ENCODE peak calls at places on chromosome 1, in six cellular contexts. One of them, this sample, is unnamed.

GRCh38 chr1:206898089-206898908 is 1.1 kb downstream of the IL24 start:
- DNase-seq in WTC11: no peak
- DNase-seq in K562: no peak
- DNase-seq in GM12878: no peak
- DNase-seq in HepG2: no peak
- DNase-seq in H1: no peak
- DNase-seq in this sample: no peak

GRCh38 chr1:220189750-220190347 is 82.4 kb downstream of the RAB3GAP2 start:
- DNase-seq in WTC11: no peak
- DNase-seq in K562: peak
- DNase-seq in GM12878: no peak
- DNase-seq in HepG2: peak
- DNase-seq in H1: no peak
- DNase-seq in this sample: no peak

GRCh38 chr1:3438661-3439180 is 15.7 kb upstream of the ARHGEF16 start:
- DNase-seq in WTC11: no peak
- DNase-seq in K562: no peak
- DNase-seq in GM12878: no peak
- DNase-seq in HepG2: no peak
- DNase-seq in H1: no peak
- DNase-seq in this sample: no peak

GRCh38 chr1:85109475-85109874 is 61.2 kb upstream of the MCOLN3 start:
- DNase-seq in WTC11: peak
- DNase-seq in K562: peak
- DNase-seq in GM12878: no peak
- DNase-seq in HepG2: peak
- DNase-seq in H1: peak
- DNase-seq in this sample: peak

GRCh38 chr1:11841245-11842153 is 6.1 kb downstream of the NPPA start:
- DNase-seq in WTC11: no peak
- DNase-seq in K562: peak
- DNase-seq in GM12878: no peak
- DNase-seq in HepG2: no peak
- DNase-seq in H1: no peak
- DNase-seq in this sample: no peak

GRCh38 chr1:21828506-21829210 is 16.6 kb downstream of the LDLRAD2 start:
- DNase-seq in WTC11: no peak
- DNase-seq in K562: no peak
- DNase-seq in GM12878: no peak
- DNase-seq in HepG2: no peak
- DNase-seq in H1: no peak
- DNase-seq in this sample: no peak

GRCh38 chr1:207279683-207280082 is 41.8 kb upstream of the CD55 start:
- DNase-seq in WTC11: no peak
- DNase-seq in K562: no peak
- DNase-seq in GM12878: no peak
- DNase-seq in HepG2: no peak
- DNase-seq in H1: no peak
- DNase-seq in this sample: no peak

GRCh38 chr1:37609002-37609401 is 13.3 kb upstream of the GNL2 start:
- DNase-seq in WTC11: no peak
- DNase-seq in K562: no peak
- DNase-seq in GM12878: no peak
- DNase-seq in HepG2: no peak
- DNase-seq in H1: no peak
- DNase-seq in this sample: no peak

GRCh38 chr1:231778009-231778719 is 151.6 kb downstream of the DISC1 start:
- DNase-seq in WTC11: no peak
- DNase-seq in K562: no peak
- DNase-seq in GM12878: no peak
- DNase-seq in HepG2: no peak
- DNase-seq in H1: no peak
- DNase-seq in this sample: no peak

GRCh38 chr1:234782057-234782800 is 172.3 kb upstream of the IRF2BP2 start:
- DNase-seq in WTC11: no peak
- DNase-seq in K562: no peak
- DNase-seq in GM12878: no peak
- DNase-seq in HepG2: no peak
- DNase-seq in H1: no peak
- DNase-seq in this sample: no peak

GRCh38 chr1:236904874-236905741 is 99.1 kb downstream of the MT1HL1 start:
- DNase-seq in WTC11: no peak
- DNase-seq in K562: peak
- DNase-seq in GM12878: no peak
- DNase-seq in HepG2: peak
- DNase-seq in H1: no peak
- DNase-seq in this sample: no peak

GRCh38 chr1:172973424-172973823 is 77.3 kb downstream of the TNFSF18 start:
- DNase-seq in WTC11: no peak
- DNase-seq in K562: no peak
- DNase-seq in GM12878: no peak
- DNase-seq in HepG2: no peak
- DNase-seq in H1: no peak
- DNase-seq in this sample: no peak

GRCh38 chr1:117061986-117062415 is 1.9 kb downstream of the TTF2 start:
- DNase-seq in WTC11: no peak
- DNase-seq in K562: no peak
- DNase-seq in GM12878: peak
- DNase-seq in HepG2: no peak
- DNase-seq in H1: no peak
- DNase-seq in this sample: no peak

GRCh38 chr1:77473690-77474089 is 191.9 kb downstream of the AK5 start:
- DNase-seq in WTC11: no peak
- DNase-seq in K562: no peak
- DNase-seq in GM12878: no peak
- DNase-seq in HepG2: no peak
- DNase-seq in H1: no peak
- DNase-seq in this sample: no peak

GRCh38 chr1:61743716-61744620 is 1.7 kb downstream of the PATJ start:
- DNase-seq in WTC11: no peak
- DNase-seq in K562: no peak
- DNase-seq in GM12878: no peak
- DNase-seq in HepG2: no peak
- DNase-seq in H1: no peak
- DNase-seq in this sample: no peak

GRCh38 chr1:81800741-81801031 is at the start of gene ADGRL2:
- DNase-seq in WTC11: no peak
- DNase-seq in K562: no peak
- DNase-seq in GM12878: no peak
- DNase-seq in HepG2: no peak
- DNase-seq in H1: no peak
- DNase-seq in this sample: peak

GRCh38 chr1:205301220-205301821 is 20.2 kb downstream of the NUAK2 start:
- DNase-seq in WTC11: peak
- DNase-seq in K562: no peak
- DNase-seq in GM12878: no peak
- DNase-seq in HepG2: peak
- DNase-seq in H1: peak
- DNase-seq in this sample: peak

GRCh38 chr1:224632381-224632871 is 16.3 kb downstream of the CNIH3 start:
- DNase-seq in WTC11: no peak
- DNase-seq in K562: no peak
- DNase-seq in GM12878: no peak
- DNase-seq in HepG2: no peak
- DNase-seq in H1: no peak
- DNase-seq in this sample: no peak

GRCh38 chr1:21659924-21660326 is 9.2 kb downstream of the RAP1GAP start:
- DNase-seq in WTC11: no peak
- DNase-seq in K562: no peak
- DNase-seq in GM12878: no peak
- DNase-seq in HepG2: no peak
- DNase-seq in H1: no peak
- DNase-seq in this sample: no peak

GRCh38 chr1:22471078-22471477 is 19.4 kb downstream of the ZBTB40 start:
- DNase-seq in WTC11: no peak
- DNase-seq in K562: no peak
- DNase-seq in GM12878: no peak
- DNase-seq in HepG2: no peak
- DNase-seq in H1: no peak
- DNase-seq in this sample: no peak

GRCh38 chr1:43238104-43238503 is 31.7 kb upstream of the TMEM125 start:
- DNase-seq in WTC11: peak
- DNase-seq in K562: peak
- DNase-seq in GM12878: no peak
- DNase-seq in HepG2: peak
- DNase-seq in H1: peak
- DNase-seq in this sample: peak
- TF ChIP-seq CREB1 in WTC11: no peak
- TF ChIP-seq CREB1 in K562: no peak
- TF ChIP-seq CREB1 in GM12878: no peak
- TF ChIP-seq CREB1 in HepG2: no peak
- TF ChIP-seq CREB1 in H1: no peak
- TF ChIP-seq CREB1 in this sample: no peak

GRCh38 chr1:226034482-226034881 is 28.0 kb upstream of the H3-3A start:
- DNase-seq in WTC11: no peak
- DNase-seq in K562: no peak
- DNase-seq in GM12878: no peak
- DNase-seq in HepG2: peak
- DNase-seq in H1: no peak
- DNase-seq in this sample: no peak
- TF ChIP-seq CREB1 in WTC11: no peak
- TF ChIP-seq CREB1 in K562: no peak
- TF ChIP-seq CREB1 in GM12878: no peak
- TF ChIP-seq CREB1 in HepG2: no peak
- TF ChIP-seq CREB1 in H1: no peak
- TF ChIP-seq CREB1 in this sample: no peak

GRCh38 chr1:20530901-20531300 is 21.5 kb upstream of the FAM43B start:
- DNase-seq in WTC11: no peak
- DNase-seq in K562: no peak
- DNase-seq in GM12878: no peak
- DNase-seq in HepG2: no peak
- DNase-seq in H1: no peak
- DNase-seq in this sample: no peak
- TF ChIP-seq CREB1 in WTC11: no peak
- TF ChIP-seq CREB1 in K562: no peak
- TF ChIP-seq CREB1 in GM12878: no peak
- TF ChIP-seq CREB1 in HepG2: no peak
- TF ChIP-seq CREB1 in H1: no peak
- TF ChIP-seq CREB1 in this sample: no peak

GRCh38 chr1:74753104-74753503 is 20.2 kb downstream of the TYW3 start:
- DNase-seq in WTC11: no peak
- DNase-seq in K562: no peak
- DNase-seq in GM12878: no peak
- DNase-seq in HepG2: no peak
- DNase-seq in H1: no peak
- DNase-seq in this sample: peak

GRCh38 chr1:74748962-74749361 is 16.0 kb downstream of the TYW3 start:
- DNase-seq in WTC11: no peak
- DNase-seq in K562: no peak
- DNase-seq in GM12878: no peak
- DNase-seq in HepG2: peak
- DNase-seq in H1: no peak
- DNase-seq in this sample: no peak
- TF ChIP-seq CREB1 in WTC11: no peak
- TF ChIP-seq CREB1 in K562: no peak
- TF ChIP-seq CREB1 in GM12878: no peak
- TF ChIP-seq CREB1 in HepG2: no peak
- TF ChIP-seq CREB1 in H1: no peak
- TF ChIP-seq CREB1 in this sample: no peak

GRCh38 chr1:179369751-179370341 is 4.1 kb downstream of the AXDND1 start:
- DNase-seq in WTC11: no peak
- DNase-seq in K562: peak
- DNase-seq in GM12878: peak
- DNase-seq in HepG2: peak
- DNase-seq in H1: peak
- DNase-seq in this sample: peak
- TF ChIP-seq CREB1 in WTC11: no peak
- TF ChIP-seq CREB1 in K562: no peak
- TF ChIP-seq CREB1 in GM12878: no peak
- TF ChIP-seq CREB1 in HepG2: no peak
- TF ChIP-seq CREB1 in H1: no peak
- TF ChIP-seq CREB1 in this sample: no peak

GRCh38 chr1:10610901-10611600 is 136.3 kb downstream of the PEX14 start:
- DNase-seq in WTC11: no peak
- DNase-seq in K562: no peak
- DNase-seq in GM12878: no peak
- DNase-seq in HepG2: no peak
- DNase-seq in H1: no peak
- DNase-seq in this sample: no peak

GRCh38 chr1:10614377-10615225 is 139.9 kb downstream of the PEX14 start:
- DNase-seq in WTC11: no peak
- DNase-seq in K562: no peak
- DNase-seq in GM12878: no peak
- DNase-seq in HepG2: no peak
- DNase-seq in H1: no peak
- DNase-seq in this sample: no peak

GRCh38 chr1:10613340-10613739 is 138.6 kb downstream of the PEX14 start:
- DNase-seq in WTC11: no peak
- DNase-seq in K562: no peak
- DNase-seq in GM12878: no peak
- DNase-seq in HepG2: no peak
- DNase-seq in H1: no peak
- DNase-seq in this sample: no peak

GRCh38 chr1:10613861-10614260 is 139.1 kb downstream of the PEX14 start:
- DNase-seq in WTC11: no peak
- DNase-seq in K562: no peak
- DNase-seq in GM12878: no peak
- DNase-seq in HepG2: no peak
- DNase-seq in H1: no peak
- DNase-seq in this sample: no peak

DNA sequence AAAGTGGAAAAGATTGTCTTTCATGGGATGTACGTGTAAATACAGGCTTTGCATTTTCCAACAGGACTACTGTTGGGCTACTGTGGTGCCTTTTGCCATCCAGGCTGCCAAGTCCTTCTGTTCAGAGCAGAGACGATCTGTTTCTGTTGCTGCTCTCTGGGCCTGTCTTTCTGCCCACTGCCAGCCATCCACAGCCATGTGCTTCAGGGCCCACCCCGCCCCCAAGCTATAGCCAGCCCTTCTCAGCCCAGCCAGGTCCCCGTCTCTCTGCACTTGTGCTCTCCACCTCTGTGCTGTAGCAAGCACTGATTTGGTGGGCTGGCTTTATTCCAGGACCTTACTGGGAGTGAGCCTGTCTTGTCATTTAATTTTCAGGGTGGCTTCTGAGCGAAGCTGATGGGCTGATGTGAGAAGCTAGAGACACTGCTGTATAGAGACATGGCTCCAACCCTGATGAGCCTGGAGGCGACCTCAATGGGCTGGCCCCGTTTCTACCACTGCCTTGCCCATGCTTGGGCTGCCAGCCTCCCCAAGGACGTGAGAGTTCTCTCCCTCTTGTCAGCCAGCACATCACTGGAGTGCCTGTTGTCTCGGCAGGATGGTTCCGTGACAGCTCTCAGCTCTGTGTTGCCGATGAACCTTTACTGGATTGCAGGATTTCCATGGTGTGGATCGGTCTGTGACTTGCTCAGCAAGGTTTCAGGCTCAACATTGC is 137.9 kb downstream of the PEX14 start:
- DNase-seq in WTC11: no peak
- DNase-seq in K562: no peak
- DNase-seq in GM12878: no peak
- DNase-seq in HepG2: no peak
- DNase-seq in H1: no peak
- DNase-seq in this sample: no peak
- TF ChIP-seq CREB1 in WTC11: no peak
- TF ChIP-seq CREB1 in K562: no peak
- TF ChIP-seq CREB1 in GM12878: no peak
- TF ChIP-seq CREB1 in HepG2: no peak
- TF ChIP-seq CREB1 in H1: no peak
- TF ChIP-seq CREB1 in this sample: no peak